ENCODE peak calls at places on chromosomes 16 and 17, in four cellular contexts. U, W, P and X are unnamed samples.

GRCh38 chr16:3348547-3349167 is 7.0 kb upstream of the OR2C1 start:
- DNase-seq in U (peak), W (no peak), P (peak), X (no peak)

GRCh38 chr17:6639651-6640535 is 618 bp downstream of the KIAA0753 start:
- DNase-seq in U (peak), W (no peak), P (no peak), X (no peak)

GRCh38 chr17:21537302-21537701 is 155.0 kb upstream of the KCNJ18 start:
- DNase-seq in U (no peak), W (no peak), P (no peak), X (no peak)

GRCh38 chr17:43338886-43339516 is 59.8 kb upstream of the ARL4D start:
- DNase-seq in U (no peak), W (no peak), P (no peak), X (no peak)

GRCh38 chr17:74430706-74431567 is 951 bp upstream of the GPRC5C start:
- DNase-seq in U (peak), W (peak), P (peak), X (no peak)

GRCh38 chr17:75392559-75392958 is 12.9 kb downstream of the GRB2 start:
- DNase-seq in U (no peak), W (no peak), P (no peak), X (no peak)

GRCh38 chr16:89709166-89709565 is 7.7 kb upstream of the SPATA2L start:
- DNase-seq in U (no peak), W (no peak), P (no peak), X (no peak)

GRCh38 chr17:39400547-39401411 is 647 bp downstream of the FBXL20 start:
- DNase-seq in U (no peak), W (no peak), P (no peak), X (no peak)

GRCh38 chr17:52235416-52235960 is 77.0 kb upstream of the CA10 start:
- DNase-seq in U (no peak), W (no peak), P (no peak), X (no peak)

GRCh38 chr17:59652119-59652518 is 32.4 kb downstream of the CLTC start:
- DNase-seq in U (no peak), W (no peak), P (no peak), X (no peak)
- TF ChIP-seq EGR1 in U (no peak), W (no peak), P (no peak), X (no peak)

DNA sequence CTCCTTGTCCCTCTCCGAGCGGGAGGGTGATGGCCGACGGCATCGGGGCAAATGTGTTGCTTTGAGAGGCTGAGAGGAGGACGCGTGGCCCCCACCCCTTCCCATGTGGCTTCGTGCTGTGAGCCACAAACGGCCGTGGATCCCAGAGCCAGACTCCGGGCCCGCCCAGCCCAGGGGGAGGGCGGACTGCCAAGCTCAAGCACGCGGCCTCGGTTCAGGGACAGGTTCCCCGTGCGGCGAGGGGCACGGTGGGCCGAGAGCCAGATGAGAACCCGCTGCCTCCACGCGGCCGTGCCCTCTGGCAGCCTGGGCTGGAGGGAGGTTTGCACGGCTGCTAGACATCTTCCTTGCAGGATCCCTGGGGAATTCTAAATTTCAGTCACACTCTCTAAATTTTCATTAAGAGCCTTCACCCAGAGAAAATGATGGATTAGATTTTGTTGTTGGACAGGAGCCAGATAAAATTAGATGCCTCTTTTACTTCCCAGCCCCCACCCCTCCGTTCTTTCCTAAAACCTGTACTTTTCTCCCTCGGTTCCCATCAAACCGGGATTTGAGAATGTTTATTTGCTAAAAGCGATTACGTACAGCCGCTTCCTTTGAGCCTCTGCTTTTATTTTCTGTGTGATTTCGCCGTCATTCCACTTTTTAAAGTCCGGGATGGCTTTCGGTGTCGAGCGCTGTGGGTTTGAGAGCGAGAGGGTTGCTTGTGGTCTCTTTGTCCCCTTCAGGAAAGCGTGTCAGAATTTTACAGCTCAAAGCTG is 24.9 kb upstream of the GNG13 start:
- DNase-seq in U (no peak), W (no peak), P (no peak), X (no peak)
- TF ChIP-seq EGR1 in U (no peak), W (no peak), P (no peak), X (no peak)

DNA sequence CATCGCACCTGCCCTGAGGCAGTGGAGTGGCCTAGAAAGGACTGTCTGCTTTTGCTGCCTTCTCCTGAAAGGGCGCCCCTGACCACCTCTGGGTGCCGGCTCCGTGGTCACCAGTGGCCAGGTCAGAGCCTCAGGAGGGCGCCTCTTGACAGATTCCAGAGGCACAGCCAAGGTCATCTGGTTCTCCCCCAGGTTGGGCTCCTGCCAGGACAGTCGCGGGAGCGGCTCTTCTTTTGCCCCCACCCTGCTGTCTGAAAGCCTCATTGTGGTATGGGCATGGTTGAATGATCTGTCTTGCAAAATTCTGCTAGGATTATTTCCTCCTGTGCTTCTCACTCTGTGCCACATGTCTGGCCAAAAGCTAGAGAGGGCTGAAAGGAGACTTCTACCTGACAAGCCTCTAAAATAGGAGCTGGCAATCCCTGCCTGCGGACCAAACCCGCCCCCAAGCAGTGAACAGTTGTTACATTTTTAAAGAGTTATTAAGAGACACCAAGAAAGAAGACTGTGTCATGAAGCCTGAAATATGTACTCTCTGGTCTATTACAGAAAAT is 82.8 kb downstream of the SNX29 start:
- DNase-seq in U (no peak), W (no peak), P (no peak), X (no peak)
- TF ChIP-seq EGR1 in U (no peak), W (no peak), P (no peak), X (no peak)

DNA sequence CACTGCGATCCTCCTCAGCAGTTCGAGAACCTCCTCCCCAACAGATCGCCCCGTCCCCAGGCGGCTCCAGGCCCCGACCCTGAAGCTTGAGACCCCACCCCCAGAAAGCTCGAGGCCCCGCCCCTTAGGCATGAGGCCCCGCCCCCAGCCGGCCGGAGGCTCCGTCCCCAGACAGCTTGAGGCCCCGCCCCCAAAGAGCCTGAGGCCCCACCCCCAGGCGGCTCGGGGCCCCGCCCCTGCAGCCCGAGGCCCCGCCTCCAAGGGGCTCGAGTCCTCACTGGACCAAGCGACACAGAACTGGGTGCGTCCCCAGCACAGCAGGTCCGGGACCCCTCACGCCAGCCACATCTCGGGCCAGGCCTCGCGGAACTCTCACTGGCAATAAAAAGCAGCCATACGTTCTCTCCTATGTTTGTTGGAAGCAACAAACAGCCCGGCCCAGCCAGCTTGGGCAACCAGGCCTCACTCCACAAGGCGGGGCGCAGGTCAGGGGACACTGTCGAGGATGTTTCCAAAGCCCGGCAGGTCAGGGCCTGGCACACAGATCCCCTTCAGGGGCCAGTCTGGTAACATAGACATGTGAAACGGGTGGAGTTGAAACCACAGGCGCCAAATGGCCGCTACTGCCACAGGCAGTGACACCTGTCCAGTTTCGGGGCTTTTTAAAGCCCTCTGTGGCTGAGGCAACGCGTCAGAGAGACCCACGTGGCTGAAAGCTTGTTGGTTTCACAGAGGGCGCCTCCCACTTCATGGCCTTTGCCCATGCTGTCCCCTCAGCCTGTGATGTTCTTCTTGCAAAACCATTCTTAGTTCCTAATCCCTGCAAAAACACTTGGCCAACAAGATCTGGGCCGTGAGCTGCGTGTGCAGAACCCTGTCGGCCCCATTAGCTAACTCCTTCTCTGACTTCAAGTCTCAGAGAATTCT is 224.2 kb downstream of the PARN start:
- DNase-seq in U (peak), W (no peak), P (peak), X (peak)
- TF ChIP-seq EGR1 in U (no peak), W (no peak), P (peak), X (no peak)

GRCh38 chr16:81679721-81680430 is 99.2 kb upstream of the PLCG2 start:
- DNase-seq in U (no peak), W (no peak), P (no peak), X (no peak)
- TF ChIP-seq EGR1 in U (no peak), W (no peak), P (no peak), X (no peak)

GRCh38 chr16:87620201-87620495 is 17.8 kb downstream of the JPH3 start:
- DNase-seq in U (no peak), W (no peak), P (no peak), X (no peak)
- TF ChIP-seq EGR1 in U (no peak), W (no peak), P (no peak), X (no peak)

DNA sequence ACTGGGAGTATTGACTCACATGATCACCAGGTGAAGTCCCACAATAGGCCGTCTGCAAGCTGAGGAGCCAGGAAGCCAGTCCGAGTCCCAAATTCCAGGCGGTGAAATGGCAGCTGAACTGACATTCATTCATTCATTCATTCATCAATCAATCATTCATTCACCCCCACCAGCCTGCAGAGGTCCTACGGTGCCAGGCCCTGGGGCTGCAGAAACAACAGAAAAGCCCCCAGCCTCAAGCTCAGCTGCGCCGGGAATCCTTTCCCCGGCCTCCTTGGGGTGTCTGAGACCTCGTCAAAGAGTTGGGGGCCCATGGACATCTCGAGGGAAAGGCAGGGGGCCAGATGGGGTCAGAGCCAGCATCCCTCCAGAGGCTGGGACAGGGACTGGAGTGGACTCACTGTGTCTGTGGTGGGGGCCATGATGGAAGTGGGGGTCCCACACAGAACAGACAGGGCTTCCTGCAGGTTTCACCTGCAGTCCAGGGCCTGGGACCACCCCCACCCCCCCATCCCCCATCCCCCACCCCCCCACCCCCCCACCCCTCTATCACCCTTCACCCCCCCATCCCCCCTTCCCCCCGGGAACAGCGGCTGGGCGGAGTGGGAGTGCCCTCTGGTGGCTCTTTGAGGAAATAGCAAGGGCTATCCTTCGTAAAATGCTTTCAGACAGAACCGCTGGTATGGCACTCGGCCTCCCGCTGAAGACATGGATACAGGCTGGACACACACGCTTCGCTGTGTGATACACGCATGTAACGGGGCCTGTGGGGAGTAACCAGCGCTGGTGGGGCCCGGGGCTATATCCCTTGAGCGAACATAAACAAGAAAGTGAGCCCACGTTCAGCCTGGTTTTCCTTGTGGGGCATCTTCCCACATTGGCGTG is 8.5 kb upstream of the ZC3H18 start:
- DNase-seq in U (peak), W (peak), P (no peak), X (peak)
- TF ChIP-seq EGR1 in U (no peak), W (no peak), P (no peak), X (no peak)